ENCODE peak calls at places on chromosomes 3 and 15, in ten cellular contexts. I, O, G, V, Q, T, P, D, A and L are unnamed samples.

GRCh38 chr3:146796078-146796477 is 190.9 kb upstream of the PLSCR5 start:
- DNase-seq in I (no peak), O (no peak), G (no peak), V (no peak), Q (no peak), T (no peak), P (no peak), D (no peak), A (no peak), L (no peak)

GRCh38 chr3:138124689-138125420 is 7.3 kb downstream of the A4GNT start:
- DNase-seq in I (no peak), O (no peak), G (peak; percentile 86), V (no peak), Q (no peak), T (no peak), P (no peak), D (no peak), A (no peak), L (no peak)

GRCh38 chr15:72195101-72195511 is 2.5 kb downstream of the GRAMD2A start:
- DNase-seq in I (no peak), O (no peak), G (no peak), V (no peak), Q (no peak), T (no peak), P (no peak), D (no peak), A (no peak), L (no peak)

GRCh38 chr3:19891740-19892139 is 42.3 kb downstream of the EFHB start:
- DNase-seq in I (no peak), O (peak; percentile 41), G (peak; percentile 44), V (no peak), Q (no peak), T (no peak), P (no peak), D (no peak), A (no peak), L (no peak)

GRCh38 chr3:21447471-21448205 is 303.4 kb downstream of the ZNF385D start:
- DNase-seq in I (no peak), O (no peak), G (peak; percentile 50), V (no peak), Q (no peak), T (no peak), P (no peak), D (no peak), A (no peak), L (no peak)

GRCh38 chr3:60841355-60841754 is 409.9 kb downstream of the FHIT start:
- DNase-seq in I (no peak), O (peak; percentile 52), G (no peak), V (no peak), Q (no peak), T (no peak), P (no peak), D (no peak), A (no peak), L (no peak)

GRCh38 chr15:93467327-93467726 is 378.3 kb upstream of the RGMA start:
- DNase-seq in I (no peak), O (no peak), G (peak; percentile 14), V (no peak), Q (no peak), T (no peak), P (no peak), D (peak; percentile 83), A (no peak), L (no peak)

GRCh38 chr3:77328631-77329030 is 288.7 kb downstream of the ROBO2 start:
- DNase-seq in I (no peak), O (no peak), G (peak; percentile 23), V (no peak), Q (no peak), T (no peak), P (no peak), D (no peak), A (no peak), L (no peak)

GRCh38 chr3:101124125-101124524 is 130.9 kb upstream of the ABI3BP start:
- DNase-seq in I (no peak), O (no peak), G (peak; percentile 2), V (no peak), Q (no peak), T (no peak), P (no peak), D (no peak), A (no peak), L (no peak)

GRCh38 chr3:153173758-153174516 is 11.9 kb downstream of the RAP2B start:
- DNase-seq in I (no peak), O (peak; percentile 60), G (peak; percentile 74), V (no peak), Q (no peak), T (no peak), P (no peak), D (no peak), A (no peak), L (no peak)

GRCh38 chr15:50055333-50056278 is 63.4 kb downstream of the ATP8B4 start:
- DNase-seq in I (no peak), O (peak; percentile 81), G (peak; percentile 93), V (no peak), Q (no peak), T (no peak), P (peak; percentile 46), D (no peak), A (no peak), L (no peak)

GRCh38 chr15:99749386-99749785 is 16.1 kb upstream of the LYSMD4 start:
- DNase-seq in I (no peak), O (no peak), G (peak; percentile 30), V (no peak), Q (no peak), T (no peak), P (no peak), D (no peak), A (no peak), L (no peak)

GRCh38 chr3:112199622-112200316 is 66.7 kb upstream of the GCSAM start:
- DNase-seq in I (no peak), O (peak; percentile 4), G (peak; percentile 54), V (no peak), Q (no peak), T (no peak), P (no peak), D (no peak), A (peak; percentile 68), L (no peak)

GRCh38 chr3:37608061-37608702 is 253.5 kb upstream of the CTDSPL start:
- DNase-seq in I (no peak), O (no peak), G (peak; percentile 12), V (no peak), Q (no peak), T (no peak), P (no peak), D (no peak), A (peak; percentile 18), L (no peak)
- H3K27ac ChIP-seq in I (no peak overlapping the region), O (no peak overlapping the region), G (no peak overlapping the region), V (no peak overlapping the region), Q (no peak overlapping the region), T (no peak overlapping the region), P (no peak overlapping the region), D (peak overlapping the region; percentile 83), A (no peak overlapping the region), L (no peak overlapping the region)

DNA sequence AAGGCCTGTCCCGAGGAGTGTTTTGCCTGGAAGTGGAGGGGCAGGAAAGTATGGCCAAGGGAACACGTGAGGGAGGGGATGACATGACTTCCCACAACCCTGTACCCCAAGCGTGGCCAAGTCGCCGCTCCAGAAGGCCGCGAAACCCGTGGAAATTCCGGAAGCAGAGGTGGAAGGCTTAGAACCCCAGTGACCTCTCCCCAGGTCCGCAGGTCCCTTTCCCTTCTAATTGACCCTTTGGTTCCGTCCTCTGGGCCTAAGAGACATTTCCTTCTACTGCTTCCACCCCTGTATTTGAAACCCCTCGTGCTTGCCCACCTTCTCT is 548 bp upstream of the BTBD1 start:
- DNase-seq in I (no peak), O (no peak), G (no peak), V (no peak), Q (no peak), T (no peak), P (no peak), D (no peak), A (no peak), L (no peak)
- H3K27ac ChIP-seq in I (peak overlapping the region; percentile 92), O (peak overlapping the region; percentile 39), G (peak overlapping the region; percentile 78), V (peak overlapping the region; percentile 93), Q (peak overlapping the region; percentile 84), T (peak overlapping the region; percentile 90), P (peak overlapping the region; percentile 67), D (peak overlapping the region; percentile 85), A (peak overlapping the region; percentile 94), L (peak overlapping the region; percentile 67)

GRCh38 chr3:44557074-44557473 is 2.1 kb downstream of the ZKSCAN7 start:
- DNase-seq in I (no peak), O (no peak), G (no peak), V (no peak), Q (no peak), T (no peak), P (no peak), D (no peak), A (no peak), L (no peak)

GRCh38 chr3:44555753-44556152 is 760 bp downstream of the ZKSCAN7 start:
- DNase-seq in I (no peak), O (no peak), G (peak; percentile 50), V (no peak), Q (peak; percentile 3), T (no peak), P (no peak), D (no peak), A (no peak), L (no peak)

GRCh38 chr3:44554626-44555592 is at the start of gene ZKSCAN7:
- DNase-seq in I (peak; percentile 87), O (peak; percentile 33), G (peak; percentile 76), V (peak; percentile 90), Q (peak; percentile 42), T (peak; percentile 83), P (no peak), D (peak; percentile 69), A (peak; percentile 35), L (peak; percentile 41)
- H3K27ac ChIP-seq in I (peak within 1 kb of the TSS; percentile 60), O (peak within 1 kb of the TSS; percentile 10), G (peak within 1 kb of the TSS; percentile 64), V (peak within 1 kb of the TSS; percentile 89), Q (peak within 1 kb of the TSS; percentile 47), T (peak within 1 kb of the TSS; percentile 43), P (peak within 1 kb of the TSS; percentile 43), D (peak within 1 kb of the TSS; percentile 89), A (peak within 1 kb of the TSS; percentile 48), L (peak within 1 kb of the TSS; percentile 59)

GRCh38 chr3:13861461-13861860 is 18.4 kb downstream of the WNT7A start:
- DNase-seq in I (no peak), O (no peak), G (no peak), V (peak; percentile 59), Q (no peak), T (no peak), P (no peak), D (no peak), A (no peak), L (no peak)

GRCh38 chr3:13863929-13864595 is 15.8 kb downstream of the WNT7A start:
- DNase-seq in I (no peak), O (no peak), G (no peak), V (peak; percentile 38), Q (no peak), T (no peak), P (no peak), D (no peak), A (no peak), L (no peak)

GRCh38 chr3:13865106-13865505 is 14.8 kb downstream of the WNT7A start:
- DNase-seq in I (no peak), O (no peak), G (no peak), V (peak; percentile 8), Q (no peak), T (no peak), P (no peak), D (no peak), A (no peak), L (no peak)

GRCh38 chr3:13865581-13866405 is 14.1 kb downstream of the WNT7A start:
- DNase-seq in I (no peak), O (no peak), G (no peak), V (peak; percentile 60), Q (no peak), T (no peak), P (no peak), D (no peak), A (no peak), L (no peak)

GRCh38 chr3:13863422-13863821 is 16.4 kb downstream of the WNT7A start:
- DNase-seq in I (no peak), O (no peak), G (no peak), V (no peak), Q (no peak), T (no peak), P (no peak), D (no peak), A (no peak), L (no peak)
- H3K27ac ChIP-seq in I (no peak overlapping the region), O (no peak overlapping the region), G (no peak overlapping the region), V (no peak overlapping the region), Q (no peak overlapping the region), T (no peak overlapping the region), P (no peak overlapping the region), D (no peak overlapping the region), A (peak overlapping the region; percentile 24), L (no peak overlapping the region)